ENCODE peak calls at places on chromosomes 6 and 20, in ten cellular contexts. C is ovary, D is esophagus muscularis mucosa, Y is H1, V is upper lobe of left lung, N is tibial nerve, X is SK-N-SH, Z is GM12878, B is stomach, K is transverse colon. E is an unnamed sample. For H3K36me3 and H3K4me1, the result is how much of the 10 kb centered on the place peaks cover.

GRCh38 chr6:28488916-28489365 is 26.7 kb downstream of the GPX6 start:
- DNase-seq in C (peak), D (no peak), Y (peak), V (no peak), N (peak), X (peak), Z (peak), B (no peak), K (no peak), E (no peak)

GRCh38 chr20:34715384-34715783 is 11.2 kb downstream of the TP53INP2 start:
- DNase-seq in C (no peak), D (no peak), Y (no peak), V (no peak), N (no peak), X (no peak), Z (no peak), B (no peak), K (no peak), E (no peak)

GRCh38 chr6:21163110-21163837 is 430.3 kb upstream of the SOX4 start:
- DNase-seq in C (no peak), D (no peak), Y (no peak), V (peak), N (no peak), X (no peak), Z (no peak), B (no peak), K (no peak), E (no peak)

GRCh38 chr20:18252597-18253451 is 35.5 kb upstream of the ZNF133 start:
- DNase-seq in C (no peak), D (no peak), Y (no peak), V (no peak), N (no peak), X (no peak), Z (no peak), B (no peak), K (no peak), E (no peak)

GRCh38 chr6:20846602-20847028 is 312.4 kb downstream of the CDKAL1 start:
- DNase-seq in C (no peak), D (no peak), Y (no peak), V (no peak), N (no peak), X (no peak), Z (peak), B (no peak), K (no peak), E (no peak)

GRCh38 chr6:11427827-11428245 is 109.7 kb upstream of the TMEM170B start:
- DNase-seq in C (no peak), D (no peak), Y (no peak), V (no peak), N (no peak), X (no peak), Z (no peak), B (no peak), K (no peak), E (no peak)

GRCh38 chr6:9576521-9576920 is 838.4 kb downstream of the TFAP2A start:
- DNase-seq in C (no peak), D (no peak), Y (no peak), V (no peak), N (no peak), X (no peak), Z (no peak), B (no peak), K (no peak), E (no peak)

GRCh38 chr6:103983860-103984259 is 875.9 kb downstream of the HACE1 start:
- DNase-seq in C (no peak), D (no peak), Y (no peak), V (no peak), N (no peak), X (no peak), Z (no peak), B (no peak), K (no peak), E (no peak)

GRCh38 chr6:143450453-143451362 is at the start of the genes ADAT2 and PEX3:
- DNase-seq in C (peak), D (peak), Y (peak), V (peak), N (peak), X (peak), Z (peak), B (peak), K (peak), E (peak)

GRCh38 chr6:105522626-105523322 is 119.9 kb upstream of the PREP start:
- DNase-seq in C (no peak), D (no peak), Y (no peak), V (no peak), N (no peak), X (no peak), Z (no peak), B (no peak), K (no peak), E (no peak)

GRCh38 chr6:109182590-109182989 is 87.3 kb downstream of the CEP57L1 start:
- DNase-seq in C (no peak), D (no peak), Y (no peak), V (no peak), N (no peak), X (no peak), Z (no peak), B (no peak), K (no peak), E (no peak)

GRCh38 chr6:24949020-24949569 is 13.3 kb upstream of the RIPOR2 start:
- DNase-seq in C (no peak), D (no peak), Y (no peak), V (no peak), N (no peak), X (no peak), Z (peak), B (no peak), K (peak), E (no peak)

GRCh38 chr6:72911463-72912153 is 289.7 kb downstream of the KCNQ5 start:
- DNase-seq in C (no peak), D (no peak), Y (no peak), V (no peak), N (no peak), X (no peak), Z (no peak), B (no peak), K (no peak), E (no peak)

GRCh38 chr6:6981923-6982322 is 125.8 kb upstream of the RREB1 start:
- DNase-seq in C (no peak), D (no peak), Y (no peak), V (no peak), N (no peak), X (no peak), Z (no peak), B (no peak), K (no peak), E (no peak)

GRCh38 chr6:77298298-77298697 is 165.0 kb downstream of the HTR1B start:
- DNase-seq in C (no peak), D (no peak), Y (no peak), V (no peak), N (no peak), X (no peak), Z (no peak), B (no peak), K (no peak), E (no peak)

GRCh38 chr6:44435500-44435899 is 48.0 kb downstream of the CDC5L start:
- DNase-seq in C (no peak), D (no peak), Y (no peak), V (no peak), N (no peak), X (no peak), Z (no peak), B (no peak), K (no peak), E (no peak)

DNA sequence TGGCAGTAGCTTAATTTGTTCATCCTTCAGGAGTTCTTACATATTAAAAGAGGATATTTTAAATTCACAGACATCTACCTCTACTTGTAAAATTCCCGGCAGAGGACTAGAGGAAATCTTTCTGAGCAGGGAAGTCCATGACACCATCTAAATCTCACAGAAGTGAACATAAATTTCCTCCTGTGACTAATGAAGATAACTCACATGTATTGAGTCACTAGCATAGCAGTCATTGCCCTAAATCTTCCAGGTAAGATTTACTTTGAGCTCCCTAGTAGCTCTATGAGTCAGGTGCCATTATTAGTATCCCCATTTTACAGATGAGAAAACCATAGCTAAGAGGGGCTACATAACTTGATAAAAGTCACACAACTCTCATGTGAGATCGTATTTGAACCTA is 1058.6 kb upstream of the FLRT3 start:
- DNase-seq in C (no peak), D (no peak), Y (no peak), V (no peak), N (no peak), X (no peak), Z (no peak), B (no peak), K (no peak), E (no peak)
- TF ChIP-seq EP300 in C (no peak), D (no peak), Y (no peak), V (no peak), N (no peak), X (no peak), Z (no peak), B (no peak), K (no peak), E (no peak)

GRCh38 chr6:116714296-116714695 is 33.3 kb downstream of the KPNA5 start:
- DNase-seq in C (no peak), D (no peak), Y (no peak), V (no peak), N (no peak), X (no peak), Z (no peak), B (no peak), K (no peak), E (no peak)
- H3K36me3 ChIP-seq in C (under half), D (half or more), Y (under half), V (under half), N (under half), X (under half), Z (under half), B (half or more), K (under half), E (under half)

GRCh38 chr6:2626381-2626780 is 124.3 kb downstream of the MYLK4 start:
- DNase-seq in C (no peak), D (no peak), Y (no peak), V (no peak), N (no peak), X (no peak), Z (no peak), B (no peak), K (no peak), E (no peak)
- H3K4me1 ChIP-seq in C (under half), D (under half), Y (under half), V (under half), N (under half), X (under half), Z (under half), B (under half), K (under half), E (under half)

DNA sequence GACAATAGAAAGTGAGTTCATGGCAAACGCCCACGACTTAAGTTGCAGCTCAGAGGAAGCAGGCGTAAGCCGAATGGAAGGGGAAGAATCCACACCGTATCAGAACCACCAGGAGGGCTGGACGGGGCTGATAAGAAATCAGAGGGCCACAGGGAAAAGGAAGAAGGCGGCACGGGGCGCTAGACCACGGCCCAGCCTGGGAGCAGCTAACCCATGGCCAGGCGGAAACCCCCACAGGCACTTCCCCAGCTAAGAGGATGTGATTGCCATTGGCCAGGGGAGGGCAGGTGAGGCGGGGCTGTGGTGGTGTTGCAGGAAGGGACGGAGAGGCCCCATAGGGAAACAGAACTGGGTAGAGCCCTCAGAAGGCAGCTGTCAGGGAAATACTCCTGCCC is 174.0 kb upstream of the AFDN start:
- DNase-seq in C (no peak), D (no peak), Y (no peak), V (peak), N (no peak), X (no peak), Z (no peak), B (no peak), K (no peak), E (no peak)
- TF ChIP-seq EP300 in C (no peak), D (no peak), Y (no peak), V (no peak), N (no peak), X (no peak), Z (no peak), B (no peak), K (no peak), E (no peak)

GRCh38 chr6:36204068-36204753 is 7.7 kb downstream of the BRPF3 start:
- DNase-seq in C (no peak), D (no peak), Y (no peak), V (no peak), N (no peak), X (no peak), Z (peak), B (no peak), K (no peak), E (no peak)
- H3K36me3 ChIP-seq in C (under half), D (half or more), Y (under half), V (under half), N (under half), X (half or more), Z (under half), B (half or more), K (under half), E (half or more)

DNA sequence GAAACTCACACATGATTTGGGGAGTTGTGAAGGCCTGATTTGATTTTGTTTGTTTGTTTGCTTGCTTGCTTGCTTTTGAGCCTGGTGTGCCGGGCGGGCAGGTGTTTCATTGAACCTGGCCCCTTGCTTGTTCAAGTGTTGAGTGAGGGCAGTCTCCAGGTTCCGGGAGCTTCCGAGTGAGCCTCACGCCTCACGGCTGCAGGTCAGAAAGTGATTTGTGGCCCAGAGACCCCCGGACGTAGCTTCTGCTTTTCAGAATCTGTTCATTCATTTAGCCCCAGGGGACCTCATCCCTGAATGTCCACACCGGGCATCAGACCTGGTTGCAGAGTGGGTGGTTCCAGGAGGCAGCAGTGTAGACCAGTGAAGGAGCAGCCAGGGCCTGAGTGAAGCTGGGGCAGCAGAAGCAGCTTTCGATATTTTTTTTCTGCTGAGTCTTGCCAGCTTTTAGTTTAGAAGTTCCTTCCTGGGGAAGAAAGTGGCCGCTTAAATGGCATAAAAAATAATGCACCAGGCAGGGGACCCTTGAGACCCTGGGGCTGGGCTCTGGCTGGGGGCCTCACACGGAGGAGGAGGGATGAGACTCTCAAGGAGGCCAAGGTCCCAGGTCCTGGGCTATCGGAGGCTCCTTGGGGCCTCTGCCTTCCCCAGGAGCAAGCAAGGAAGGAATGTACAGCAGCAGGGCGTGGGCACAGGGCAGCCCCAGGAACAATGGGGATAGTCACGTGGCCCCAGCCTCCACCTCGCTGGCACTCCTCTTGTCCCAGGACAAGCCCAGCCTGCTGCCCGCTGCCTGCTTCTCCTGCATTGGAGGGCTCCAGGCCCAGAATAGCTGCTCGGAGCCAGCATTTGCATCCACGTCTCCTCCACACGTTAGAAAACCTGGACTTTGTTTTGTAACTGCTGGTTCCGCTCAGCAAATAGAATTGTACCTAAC is 89.2 kb upstream of the BHLHE23 start:
- DNase-seq in C (peak), D (no peak), Y (peak), V (no peak), N (no peak), X (no peak), Z (no peak), B (peak), K (peak), E (peak)
- H3K4me1 ChIP-seq in C (under half), D (under half), Y (under half), V (under half), N (under half), X (under half), Z (under half), B (under half), K (under half), E (under half)

GRCh38 chr6:151432650-151433049 is 19.3 kb downstream of the RMND1 start:
- DNase-seq in C (no peak), D (no peak), Y (no peak), V (no peak), N (no peak), X (no peak), Z (no peak), B (no peak), K (no peak), E (no peak)

GRCh38 chr6:151428336-151428735 is 23.6 kb downstream of the RMND1 start:
- DNase-seq in C (no peak), D (no peak), Y (no peak), V (no peak), N (no peak), X (no peak), Z (no peak), B (no peak), K (no peak), E (no peak)

GRCh38 chr6:151431336-151431735 is 20.6 kb downstream of the RMND1 start:
- DNase-seq in C (no peak), D (no peak), Y (peak), V (no peak), N (no peak), X (no peak), Z (no peak), B (no peak), K (no peak), E (no peak)

GRCh38 chr6:151434369-151434768 is 17.6 kb downstream of the RMND1 start:
- DNase-seq in C (no peak), D (no peak), Y (no peak), V (no peak), N (no peak), X (no peak), Z (no peak), B (no peak), K (no peak), E (no peak)

DNA sequence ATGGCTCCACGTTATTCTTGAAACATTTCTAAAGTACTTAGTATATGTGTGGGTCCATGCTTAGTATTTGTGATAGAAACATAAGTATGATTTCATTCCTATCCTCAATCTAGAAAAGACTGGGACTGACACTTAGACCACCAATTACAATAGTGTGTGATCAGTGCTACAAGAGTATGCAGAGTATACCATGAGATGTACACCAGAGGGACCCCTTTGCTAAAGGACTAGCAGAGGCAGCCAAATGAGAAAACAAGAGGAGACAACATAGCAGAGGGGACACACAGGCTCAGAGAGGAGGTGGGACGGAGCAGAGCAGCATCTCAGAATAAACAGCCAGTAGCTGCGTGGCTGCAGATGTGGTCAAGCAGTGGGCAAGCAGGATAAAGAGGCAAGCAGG is 21.0 kb downstream of the RMND1 start:
- DNase-seq in C (no peak), D (no peak), Y (peak), V (no peak), N (no peak), X (no peak), Z (no peak), B (no peak), K (no peak), E (no peak)
- TF ChIP-seq EP300 in C (no peak), D (no peak), Y (no peak), V (no peak), N (no peak), X (no peak), Z (no peak), B (no peak), K (no peak), E (no peak)

DNA sequence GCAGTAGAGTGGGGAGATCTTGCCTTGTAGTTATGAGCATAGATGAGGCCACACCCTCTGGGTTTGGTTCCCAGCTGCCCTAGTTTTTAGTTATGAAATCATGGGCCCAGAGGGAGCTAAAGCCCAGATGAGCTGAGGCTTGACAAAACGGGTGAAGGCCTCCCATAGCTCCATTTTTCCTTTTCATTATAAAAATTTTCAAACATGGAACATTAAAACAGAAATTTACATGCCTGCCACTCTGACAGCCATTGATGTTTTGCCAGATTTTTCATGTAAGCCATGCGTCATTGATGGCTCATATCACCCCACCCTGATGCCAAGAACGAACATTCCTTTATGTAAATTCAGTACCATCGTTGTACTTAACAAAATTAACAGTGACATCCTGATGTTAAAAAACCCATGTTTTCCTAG is 67.9 kb downstream of the IGF2R start:
- DNase-seq in C (no peak), D (peak), Y (no peak), V (no peak), N (peak), X (no peak), Z (no peak), B (no peak), K (no peak), E (no peak)
- H3K36me3 ChIP-seq in C (under half), D (half or more), Y (under half), V (half or more), N (under half), X (half or more), Z (under half), B (half or more), K (under half), E (under half)

DNA sequence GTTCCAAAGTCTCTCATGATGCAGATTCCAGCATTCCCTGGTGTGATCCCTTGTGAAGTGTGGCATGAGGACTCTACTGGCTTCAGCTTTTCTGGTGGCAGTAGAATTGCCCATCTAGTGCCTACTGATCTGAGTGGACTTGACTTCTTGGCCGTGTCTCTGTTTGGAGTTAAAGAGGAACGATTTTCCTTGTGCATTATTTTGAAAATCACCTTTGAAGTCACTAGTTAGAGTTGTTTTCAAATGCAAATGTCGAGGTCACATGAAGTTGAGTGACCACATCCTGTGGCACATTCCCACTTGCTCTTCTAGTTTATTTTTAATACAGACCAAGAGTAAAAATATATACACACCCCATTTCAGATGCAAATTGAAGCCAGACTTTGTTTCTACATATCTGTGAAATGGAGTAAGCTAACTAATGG is 270.7 kb upstream of the TAB2 start:
- DNase-seq in C (no peak), D (no peak), Y (no peak), V (no peak), N (no peak), X (no peak), Z (no peak), B (no peak), K (no peak), E (no peak)
- H3K4me1 ChIP-seq in C (under half), D (under half), Y (under half), V (under half), N (under half), X (under half), Z (under half), B (under half), K (under half), E (under half)

DNA sequence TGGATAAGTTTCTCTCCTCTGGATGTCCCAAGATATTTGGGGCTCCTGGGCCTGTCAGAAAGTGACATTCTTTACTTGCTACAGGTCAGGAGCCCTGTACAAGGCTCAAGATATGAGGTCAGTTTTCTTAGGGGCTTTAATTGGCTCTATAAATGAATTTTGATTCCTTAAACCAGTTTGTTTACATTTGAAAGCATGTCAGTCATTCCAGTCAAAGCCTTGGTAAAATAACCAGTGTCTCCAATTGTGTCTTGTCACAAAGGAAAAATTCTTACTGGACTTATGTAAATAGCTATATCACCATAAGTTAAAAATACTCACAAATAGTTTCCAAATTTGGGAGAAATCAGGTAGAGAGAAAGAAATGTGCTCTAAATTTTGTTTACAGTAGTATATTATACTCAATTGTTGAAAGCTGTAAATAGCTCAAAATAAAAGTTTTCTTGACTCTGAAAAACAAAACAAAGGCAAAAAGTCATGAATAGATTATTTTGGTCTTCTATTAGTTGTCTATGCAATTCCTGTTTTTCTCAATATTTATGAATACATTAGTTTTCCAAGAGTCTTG is 22.9 kb downstream of the RNF182 start:
- DNase-seq in C (no peak), D (no peak), Y (no peak), V (no peak), N (no peak), X (no peak), Z (no peak), B (no peak), K (no peak), E (no peak)
- TF ChIP-seq EP300 in C (no peak), D (no peak), Y (no peak), V (no peak), N (no peak), X (no peak), Z (no peak), B (no peak), K (no peak), E (no peak)